ENCODE peak calls at places on chromosomes 11 and 22, in eight cellular contexts. One of them, this sample, is unnamed.

GRCh38 chr11:64015935-64016468 is 19.7 kb upstream of the FLRT1 start:
- DNase-seq in MG63: no peak
- DNase-seq in SK-MEL-5: no peak
- DNase-seq in foreskin fibroblast: no peak
- DNase-seq in COR-L47: peak
- DNase-seq in ovary: no peak
- DNase-seq in stimulated activated CD4-positive, alpha-beta T cell treated with anti-CD3 and anti-CD28 coated beads, Interleukin-4, amount 100 ng/mL, for 4 hours: no peak
- DNase-seq in activated gamma-delta T cell treated with Interleukin-2 at 50 U/mL for 16 hours: no peak
- DNase-seq in this sample: no peak

GRCh38 chr11:69298778-69299461 is 5.0 kb downstream of the MYEOV start:
- DNase-seq in stimulated activated CD4-positive, alpha-beta T cell treated with anti-CD3 and anti-CD28 coated beads, Interleukin-4, amount 100 ng/mL, for 4 hours: no peak
- DNase-seq in MG63: peak
- DNase-seq in ovary: no peak
- DNase-seq in activated gamma-delta T cell treated with Interleukin-2 at 50 U/mL for 16 hours: no peak
- DNase-seq in COR-L47: no peak
- DNase-seq in SK-MEL-5: no peak
- DNase-seq in foreskin fibroblast: peak
- DNase-seq in this sample: no peak

GRCh38 chr11:125079151-125079877 is 16.2 kb downstream of the SLC37A2 start:
- DNase-seq in activated gamma-delta T cell treated with Interleukin-2 at 50 U/mL for 16 hours: no peak
- DNase-seq in stimulated activated CD4-positive, alpha-beta T cell treated with anti-CD3 and anti-CD28 coated beads, Interleukin-4, amount 100 ng/mL, for 4 hours: no peak
- DNase-seq in SK-MEL-5: no peak
- DNase-seq in COR-L47: no peak
- DNase-seq in MG63: no peak
- DNase-seq in foreskin fibroblast: no peak
- DNase-seq in ovary: no peak
- DNase-seq in this sample: no peak

GRCh38 chr11:115284766-115285165 is 219.4 kb downstream of the CADM1 start:
- DNase-seq in activated gamma-delta T cell treated with Interleukin-2 at 50 U/mL for 16 hours: no peak
- DNase-seq in SK-MEL-5: no peak
- DNase-seq in COR-L47: no peak
- DNase-seq in ovary: no peak
- DNase-seq in foreskin fibroblast: no peak
- DNase-seq in stimulated activated CD4-positive, alpha-beta T cell treated with anti-CD3 and anti-CD28 coated beads, Interleukin-4, amount 100 ng/mL, for 4 hours: no peak
- DNase-seq in MG63: no peak
- DNase-seq in this sample: no peak

GRCh38 chr22:20940178-20940790 is 23.1 kb downstream of the CRKL start:
- DNase-seq in ovary: no peak
- DNase-seq in foreskin fibroblast: peak
- DNase-seq in activated gamma-delta T cell treated with Interleukin-2 at 50 U/mL for 16 hours: no peak
- DNase-seq in stimulated activated CD4-positive, alpha-beta T cell treated with anti-CD3 and anti-CD28 coated beads, Interleukin-4, amount 100 ng/mL, for 4 hours: no peak
- DNase-seq in COR-L47: no peak
- DNase-seq in MG63: no peak
- DNase-seq in SK-MEL-5: no peak
- DNase-seq in this sample: no peak

GRCh38 chr22:46071451-46072029 is 78.8 kb upstream of the PPARA start:
- DNase-seq in stimulated activated CD4-positive, alpha-beta T cell treated with anti-CD3 and anti-CD28 coated beads, Interleukin-4, amount 100 ng/mL, for 4 hours: peak
- DNase-seq in foreskin fibroblast: peak
- DNase-seq in activated gamma-delta T cell treated with Interleukin-2 at 50 U/mL for 16 hours: peak
- DNase-seq in SK-MEL-5: peak
- DNase-seq in MG63: peak
- DNase-seq in ovary: peak
- DNase-seq in COR-L47: peak
- DNase-seq in this sample: peak

GRCh38 chr11:940496-941135 is 14.9 kb downstream of the AP2A2 start:
- DNase-seq in foreskin fibroblast: no peak
- DNase-seq in stimulated activated CD4-positive, alpha-beta T cell treated with anti-CD3 and anti-CD28 coated beads, Interleukin-4, amount 100 ng/mL, for 4 hours: no peak
- DNase-seq in MG63: no peak
- DNase-seq in ovary: no peak
- DNase-seq in activated gamma-delta T cell treated with Interleukin-2 at 50 U/mL for 16 hours: no peak
- DNase-seq in COR-L47: peak
- DNase-seq in SK-MEL-5: no peak
- DNase-seq in this sample: no peak

GRCh38 chr11:103091441-103091809 is 535 bp downstream of the DCUN1D5 start:
- DNase-seq in foreskin fibroblast: peak
- DNase-seq in activated gamma-delta T cell treated with Interleukin-2 at 50 U/mL for 16 hours: peak
- DNase-seq in SK-MEL-5: peak
- DNase-seq in stimulated activated CD4-positive, alpha-beta T cell treated with anti-CD3 and anti-CD28 coated beads, Interleukin-4, amount 100 ng/mL, for 4 hours: peak
- DNase-seq in MG63: peak
- DNase-seq in COR-L47: peak
- DNase-seq in ovary: peak
- DNase-seq in this sample: peak

GRCh38 chr11:35265755-35266454 is 126.9 kb downstream of the CD44 start:
- DNase-seq in stimulated activated CD4-positive, alpha-beta T cell treated with anti-CD3 and anti-CD28 coated beads, Interleukin-4, amount 100 ng/mL, for 4 hours: no peak
- DNase-seq in activated gamma-delta T cell treated with Interleukin-2 at 50 U/mL for 16 hours: no peak
- DNase-seq in SK-MEL-5: no peak
- DNase-seq in foreskin fibroblast: no peak
- DNase-seq in ovary: no peak
- DNase-seq in MG63: no peak
- DNase-seq in COR-L47: no peak
- DNase-seq in this sample: no peak

GRCh38 chr11:61041755-61042518 is 60.4 kb upstream of the CD5 start:
- DNase-seq in COR-L47: peak
- DNase-seq in stimulated activated CD4-positive, alpha-beta T cell treated with anti-CD3 and anti-CD28 coated beads, Interleukin-4, amount 100 ng/mL, for 4 hours: peak
- DNase-seq in foreskin fibroblast: no peak
- DNase-seq in ovary: peak
- DNase-seq in MG63: peak
- DNase-seq in SK-MEL-5: no peak
- DNase-seq in activated gamma-delta T cell treated with Interleukin-2 at 50 U/mL for 16 hours: peak
- DNase-seq in this sample: peak

GRCh38 chr11:79768343-79768742 is 327.5 kb upstream of the TENM4 start:
- DNase-seq in MG63: no peak
- DNase-seq in foreskin fibroblast: no peak
- DNase-seq in SK-MEL-5: no peak
- DNase-seq in COR-L47: peak
- DNase-seq in stimulated activated CD4-positive, alpha-beta T cell treated with anti-CD3 and anti-CD28 coated beads, Interleukin-4, amount 100 ng/mL, for 4 hours: no peak
- DNase-seq in ovary: peak
- DNase-seq in activated gamma-delta T cell treated with Interleukin-2 at 50 U/mL for 16 hours: no peak
- DNase-seq in this sample: no peak

GRCh38 chr11:63849691-63850090 is 10.8 kb downstream of the MARK2 start:
- DNase-seq in MG63: no peak
- DNase-seq in foreskin fibroblast: no peak
- DNase-seq in COR-L47: no peak
- DNase-seq in SK-MEL-5: peak
- DNase-seq in ovary: no peak
- DNase-seq in stimulated activated CD4-positive, alpha-beta T cell treated with anti-CD3 and anti-CD28 coated beads, Interleukin-4, amount 100 ng/mL, for 4 hours: no peak
- DNase-seq in activated gamma-delta T cell treated with Interleukin-2 at 50 U/mL for 16 hours: no peak
- DNase-seq in this sample: no peak

GRCh38 chr11:47552086-47552580 is 799 bp downstream of the CELF1 start:
- DNase-seq in ovary: no peak
- DNase-seq in foreskin fibroblast: peak
- DNase-seq in stimulated activated CD4-positive, alpha-beta T cell treated with anti-CD3 and anti-CD28 coated beads, Interleukin-4, amount 100 ng/mL, for 4 hours: no peak
- DNase-seq in MG63: peak
- DNase-seq in COR-L47: no peak
- DNase-seq in activated gamma-delta T cell treated with Interleukin-2 at 50 U/mL for 16 hours: no peak
- DNase-seq in SK-MEL-5: peak
- DNase-seq in this sample: peak

GRCh38 chr11:363948-364761 is 5.1 kb upstream of the B4GALNT4 start:
- DNase-seq in ovary: no peak
- DNase-seq in stimulated activated CD4-positive, alpha-beta T cell treated with anti-CD3 and anti-CD28 coated beads, Interleukin-4, amount 100 ng/mL, for 4 hours: peak
- DNase-seq in COR-L47: peak
- DNase-seq in foreskin fibroblast: peak
- DNase-seq in MG63: peak
- DNase-seq in SK-MEL-5: peak
- DNase-seq in activated gamma-delta T cell treated with Interleukin-2 at 50 U/mL for 16 hours: peak
- DNase-seq in this sample: peak

GRCh38 chr11:1384206-1384965 is 5.3 kb upstream of the BRSK2 start:
- DNase-seq in COR-L47: no peak
- DNase-seq in MG63: no peak
- DNase-seq in activated gamma-delta T cell treated with Interleukin-2 at 50 U/mL for 16 hours: no peak
- DNase-seq in SK-MEL-5: no peak
- DNase-seq in stimulated activated CD4-positive, alpha-beta T cell treated with anti-CD3 and anti-CD28 coated beads, Interleukin-4, amount 100 ng/mL, for 4 hours: no peak
- DNase-seq in foreskin fibroblast: peak
- DNase-seq in ovary: no peak
- DNase-seq in this sample: no peak

GRCh38 chr11:63993100-63993499 is 6.9 kb downstream of the OTUB1 start:
- DNase-seq in activated gamma-delta T cell treated with Interleukin-2 at 50 U/mL for 16 hours: no peak
- DNase-seq in COR-L47: no peak
- DNase-seq in ovary: no peak
- DNase-seq in MG63: no peak
- DNase-seq in foreskin fibroblast: no peak
- DNase-seq in stimulated activated CD4-positive, alpha-beta T cell treated with anti-CD3 and anti-CD28 coated beads, Interleukin-4, amount 100 ng/mL, for 4 hours: no peak
- DNase-seq in SK-MEL-5: no peak
- DNase-seq in this sample: no peak

GRCh38 chr11:106614280-106614679 is 404.0 kb downstream of the GUCY1A2 start:
- DNase-seq in SK-MEL-5: no peak
- DNase-seq in MG63: no peak
- DNase-seq in COR-L47: no peak
- DNase-seq in activated gamma-delta T cell treated with Interleukin-2 at 50 U/mL for 16 hours: no peak
- DNase-seq in ovary: no peak
- DNase-seq in foreskin fibroblast: no peak
- DNase-seq in stimulated activated CD4-positive, alpha-beta T cell treated with anti-CD3 and anti-CD28 coated beads, Interleukin-4, amount 100 ng/mL, for 4 hours: no peak
- DNase-seq in this sample: no peak

GRCh38 chr11:130188585-130189347 is 29.2 kb downstream of the ST14 start:
- DNase-seq in stimulated activated CD4-positive, alpha-beta T cell treated with anti-CD3 and anti-CD28 coated beads, Interleukin-4, amount 100 ng/mL, for 4 hours: no peak
- DNase-seq in ovary: no peak
- DNase-seq in foreskin fibroblast: no peak
- DNase-seq in SK-MEL-5: no peak
- DNase-seq in activated gamma-delta T cell treated with Interleukin-2 at 50 U/mL for 16 hours: no peak
- DNase-seq in MG63: no peak
- DNase-seq in COR-L47: no peak
- DNase-seq in this sample: no peak

GRCh38 chr11:1050581-1051355 is 14.2 kb upstream of the MUC6 start:
- DNase-seq in ovary: peak
- DNase-seq in MG63: peak
- DNase-seq in stimulated activated CD4-positive, alpha-beta T cell treated with anti-CD3 and anti-CD28 coated beads, Interleukin-4, amount 100 ng/mL, for 4 hours: peak
- DNase-seq in SK-MEL-5: peak
- DNase-seq in foreskin fibroblast: peak
- DNase-seq in activated gamma-delta T cell treated with Interleukin-2 at 50 U/mL for 16 hours: peak
- DNase-seq in COR-L47: peak
- DNase-seq in this sample: peak

GRCh38 chr22:36858966-36859365 is 1.8 kb upstream of the NCF4 start:
- DNase-seq in stimulated activated CD4-positive, alpha-beta T cell treated with anti-CD3 and anti-CD28 coated beads, Interleukin-4, amount 100 ng/mL, for 4 hours: no peak
- DNase-seq in MG63: no peak
- DNase-seq in ovary: no peak
- DNase-seq in SK-MEL-5: no peak
- DNase-seq in foreskin fibroblast: no peak
- DNase-seq in COR-L47: no peak
- DNase-seq in activated gamma-delta T cell treated with Interleukin-2 at 50 U/mL for 16 hours: no peak
- DNase-seq in this sample: no peak

GRCh38 chr11:112526699-112527410 is 266.2 kb upstream of the PLET1 start:
- DNase-seq in stimulated activated CD4-positive, alpha-beta T cell treated with anti-CD3 and anti-CD28 coated beads, Interleukin-4, amount 100 ng/mL, for 4 hours: no peak
- DNase-seq in foreskin fibroblast: no peak
- DNase-seq in MG63: peak
- DNase-seq in ovary: no peak
- DNase-seq in activated gamma-delta T cell treated with Interleukin-2 at 50 U/mL for 16 hours: no peak
- DNase-seq in SK-MEL-5: no peak
- DNase-seq in COR-L47: no peak
- DNase-seq in this sample: no peak

This sample was measured in activated CD4-positive, alpha-beta T cell treated with anti-CD3 and anti-CD28 coated beads for 4 hours.